ENCODE peak calls at places on chromosomes 1 and 21, in ten cellular contexts. N is NT2/D1; H is CD8-positive, alpha-beta T cell; T is OCI-LY7; V is sigmoid colon; Y is heart left ventricle; O is left lung; U is HAP-1; Z is right atrium auricular region; R is heart right ventricle. L is an unnamed sample. For H3K9me3, the result is how much of the 10 kb centered on the place peaks cover.

GRCh38 chr1:153655333-153655732 is 3.2 kb upstream of the SNAPIN start:
- DNase-seq in N (no peak), H (no peak), T (no peak), V (peak), Y (no peak), O (no peak), U (no peak), Z (no peak), R (no peak), L (no peak)

GRCh38 chr1:24762133-24762676 is 17.0 kb downstream of the CLIC4 start:
- DNase-seq in N (no peak), H (no peak), T (no peak), V (no peak), Y (no peak), O (no peak), U (no peak), Z (no peak), R (no peak), L (no peak)

GRCh38 chr1:39683591-39684312 is 7.5 kb downstream of the HPCAL4 start:
- DNase-seq in N (no peak), H (peak), T (no peak), V (no peak), Y (no peak), O (peak), U (no peak), Z (no peak), R (no peak), L (peak)

GRCh38 chr1:171191992-171192391 is 6.9 kb downstream of the FMO2 start:
- DNase-seq in N (no peak), H (no peak), T (no peak), V (no peak), Y (no peak), O (no peak), U (no peak), Z (no peak), R (no peak), L (no peak)

GRCh38 chr1:236673284-236673919 is 12.9 kb upstream of the ACTN2 start:
- DNase-seq in N (no peak), H (no peak), T (no peak), V (no peak), Y (no peak), O (no peak), U (no peak), Z (no peak), R (no peak), L (no peak)

GRCh38 chr1:25431495-25432363 is 1.0 kb downstream of the MACO1 start:
- DNase-seq in N (no peak), H (no peak), T (no peak), V (no peak), Y (peak), O (no peak), U (no peak), Z (no peak), R (no peak), L (no peak)

GRCh38 chr1:232622981-232623380 is 7.0 kb downstream of the SIPA1L2 start:
- DNase-seq in N (peak), H (no peak), T (no peak), V (no peak), Y (no peak), O (no peak), U (no peak), Z (no peak), R (no peak), L (no peak)

GRCh38 chr1:205301842-205302588 is 19.5 kb downstream of the NUAK2 start:
- DNase-seq in N (no peak), H (no peak), T (peak), V (no peak), Y (no peak), O (no peak), U (no peak), Z (no peak), R (no peak), L (no peak)

GRCh38 chr1:157878059-157878458 is 36.5 kb upstream of the CD5L start:
- DNase-seq in N (peak), H (no peak), T (peak), V (no peak), Y (no peak), O (no peak), U (no peak), Z (no peak), R (no peak), L (no peak)

GRCh38 chr1:81111818-81112217 is 688.9 kb upstream of the ADGRL2 start:
- DNase-seq in N (no peak), H (no peak), T (no peak), V (no peak), Y (no peak), O (no peak), U (no peak), Z (no peak), R (no peak), L (no peak)

GRCh38 chr1:197915797-197916686 is 1.1 kb upstream of the LHX9 start:
- DNase-seq in N (peak), H (no peak), T (no peak), V (no peak), Y (no peak), O (peak), U (peak), Z (no peak), R (peak), L (no peak)

GRCh38 chr1:211606327-211606913 is 27.5 kb upstream of the SLC30A1 start:
- DNase-seq in N (no peak), H (peak), T (no peak), V (no peak), Y (no peak), O (no peak), U (no peak), Z (no peak), R (no peak), L (no peak)

GRCh38 chr21:33383056-33383888 is 19.9 kb upstream of the IFNGR2 start:
- DNase-seq in N (no peak), H (peak), T (peak), V (peak), Y (peak), O (peak), U (no peak), Z (peak), R (no peak), L (peak)

GRCh38 chr1:63920154-63921117 is 146.6 kb downstream of the ROR1 start:
- DNase-seq in N (no peak), H (no peak), T (no peak), V (no peak), Y (no peak), O (no peak), U (no peak), Z (no peak), R (no peak), L (no peak)

GRCh38 chr1:10082785-10083479 is 50.2 kb downstream of the UBE4B start:
- DNase-seq in N (no peak), H (no peak), T (no peak), V (no peak), Y (no peak), O (no peak), U (no peak), Z (no peak), R (no peak), L (no peak)

GRCh38 chr1:247482747-247483146 is 24.8 kb upstream of the OR2B11 start:
- DNase-seq in N (no peak), H (no peak), T (no peak), V (no peak), Y (no peak), O (no peak), U (no peak), Z (no peak), R (no peak), L (no peak)

GRCh38 chr1:86419277-86419903 is 4.6 kb upstream of the CLCA2 start:
- DNase-seq in N (peak), H (peak), T (peak), V (no peak), Y (no peak), O (no peak), U (peak), Z (no peak), R (no peak), L (no peak)

GRCh38 chr21:38803075-38803474 is 2.7 kb upstream of the ETS2 start:
- DNase-seq in N (no peak), H (no peak), T (no peak), V (no peak), Y (no peak), O (no peak), U (no peak), Z (no peak), R (no peak), L (no peak)

GRCh38 chr1:154743536-154744036 is 126.5 kb downstream of the KCNN3 start:
- DNase-seq in N (no peak), H (no peak), T (no peak), V (no peak), Y (no peak), O (no peak), U (no peak), Z (no peak), R (no peak), L (no peak)

GRCh38 chr21:27021801-27022200 is 54.9 kb upstream of the ADAMTS5 start:
- DNase-seq in N (no peak), H (no peak), T (no peak), V (no peak), Y (no peak), O (no peak), U (no peak), Z (no peak), R (no peak), L (no peak)

GRCh38 chr1:55195523-55196233 is 19.5 kb downstream of the USP24 start:
- DNase-seq in N (no peak), H (no peak), T (no peak), V (no peak), Y (no peak), O (no peak), U (no peak), Z (no peak), R (no peak), L (no peak)

GRCh38 chr1:81967957-81968356 is 167.2 kb downstream of the ADGRL2 start:
- DNase-seq in N (no peak), H (no peak), T (no peak), V (no peak), Y (no peak), O (no peak), U (peak), Z (no peak), R (no peak), L (no peak)

GRCh38 chr1:205354259-205354904 is 2.3 kb downstream of the KLHDC8A start:
- DNase-seq in N (peak), H (peak), T (peak), V (peak), Y (peak), O (no peak), U (peak), Z (peak), R (no peak), L (peak)

GRCh38 chr1:29513357-29513756 is 277.0 kb downstream of the PTPRU start:
- DNase-seq in N (peak), H (peak), T (peak), V (no peak), Y (no peak), O (no peak), U (peak), Z (peak), R (no peak), L (no peak)

GRCh38 chr1:202811296-202812175 is 782 bp downstream of the PCAT6 start:
- DNase-seq in N (no peak), H (no peak), T (no peak), V (peak), Y (peak), O (peak), U (peak), Z (no peak), R (peak), L (no peak)

DNA sequence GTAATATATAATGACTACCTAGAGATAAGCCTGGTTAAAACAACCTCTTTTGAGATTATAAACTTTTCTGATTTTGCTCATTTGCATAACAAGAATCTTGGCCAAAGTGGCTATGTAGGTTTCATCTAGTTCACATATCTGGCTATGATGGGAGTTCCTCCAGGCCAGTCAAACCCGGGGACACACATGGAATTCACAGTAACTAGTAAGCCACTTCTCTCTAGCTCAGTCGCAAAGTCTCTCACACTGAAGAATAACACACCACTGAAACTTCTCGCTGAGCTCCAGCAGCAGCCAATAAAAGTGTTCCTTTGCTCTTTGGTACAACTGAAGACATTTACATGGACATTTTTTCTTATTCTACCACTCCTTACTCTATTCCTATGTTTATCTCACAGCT is 36.0 kb upstream of the GRIK1 start:
- DNase-seq in N (no peak), H (no peak), T (no peak), V (no peak), Y (no peak), O (no peak), U (no peak), Z (no peak), R (no peak), L (no peak)
- H3K9me3 ChIP-seq in N (under half), H (under half), T (under half), V (under half), Y (under half), O (under half), U (under half), Z (under half), R (under half), L (under half)

DNA sequence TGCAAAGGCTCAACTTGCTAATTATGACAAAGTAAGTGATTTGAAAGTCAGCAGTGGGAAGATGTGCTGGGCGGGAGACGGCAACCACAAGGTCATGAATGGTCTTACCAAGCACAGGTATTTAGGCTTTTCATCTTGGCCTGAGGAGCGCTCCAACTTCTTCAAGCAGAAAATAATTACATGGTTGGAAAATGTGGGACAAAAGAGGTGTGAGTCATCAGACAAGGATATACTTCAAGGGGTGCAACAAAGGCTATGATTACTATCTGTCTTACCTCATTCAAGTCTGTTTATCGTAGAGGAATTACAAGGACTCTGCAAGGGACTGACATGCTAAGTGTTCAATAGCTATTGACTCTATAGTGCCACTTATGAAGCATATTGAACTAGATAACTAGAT is 2005.7 kb downstream of the MRPL39 start:
- DNase-seq in N (no peak), H (no peak), T (no peak), V (no peak), Y (no peak), O (no peak), U (no peak), Z (no peak), R (no peak), L (no peak)
- H3K9me3 ChIP-seq in N (under half), H (under half), T (under half), V (under half), Y (under half), O (under half), U (under half), Z (under half), R (under half), L (under half)

GRCh38 chr1:227559926-227560325 is 3.4 kb upstream of the ZNF678 start:
- DNase-seq in N (no peak), H (no peak), T (no peak), V (no peak), Y (no peak), O (no peak), U (no peak), Z (no peak), R (no peak), L (no peak)

GRCh38 chr1:227560393-227560792 is 3.0 kb upstream of the ZNF678 start:
- DNase-seq in N (no peak), H (no peak), T (no peak), V (no peak), Y (no peak), O (no peak), U (no peak), Z (no peak), R (no peak), L (no peak)

GRCh38 chr1:227560814-227561213 is 2.5 kb upstream of the ZNF678 start:
- DNase-seq in N (no peak), H (no peak), T (no peak), V (no peak), Y (no peak), O (peak), U (no peak), Z (no peak), R (no peak), L (no peak)

GRCh38 chr1:227562037-227562436 is 1.3 kb upstream of the ZNF678 start:
- DNase-seq in N (no peak), H (no peak), T (no peak), V (no peak), Y (no peak), O (no peak), U (no peak), Z (no peak), R (no peak), L (no peak)

GRCh38 chr1:227561303-227561702 is 2.1 kb upstream of the ZNF678 start:
- DNase-seq in N (no peak), H (peak), T (no peak), V (no peak), Y (no peak), O (peak), U (no peak), Z (no peak), R (no peak), L (no peak)
- H3K9me3 ChIP-seq in N (under half), H (under half), T (under half), V (under half), Y (under half), O (under half), U (under half), Z (under half), R (under half), L (under half)

GRCh38 chr1:4713669-4714068 is 59.3 kb downstream of the AJAP1 start:
- DNase-seq in N (no peak), H (no peak), T (no peak), V (no peak), Y (no peak), O (peak), U (no peak), Z (no peak), R (no peak), L (no peak)
- H3K9me3 ChIP-seq in N (under half), H (under half), T (under half), V (under half), Y (under half), O (under half), U (under half), Z (under half), R (under half), L (under half)

L was measured in T-helper 17 cell.